ENCODE peak calls at places on chromosomes 6 and 20, in six cellular contexts. One of them, this sample, is unnamed.

GRCh38 chr6:6039946-6040509 is 33.3 kb upstream of the NRN1 start:
- DNase-seq in H9: no peak
- DNase-seq in H1: no peak
- DNase-seq in mesenchymal stem cell: no peak
- DNase-seq in neuronal stem cell: no peak
- DNase-seq in IMR-90: no peak
- DNase-seq in this sample: no peak

GRCh38 chr20:44219791-44220190 is 9.2 kb upstream of the OSER1 start:
- DNase-seq in H1: no peak
- DNase-seq in mesenchymal stem cell: no peak
- DNase-seq in IMR-90: no peak
- DNase-seq in H9: no peak
- DNase-seq in neuronal stem cell: no peak
- DNase-seq in this sample: peak

GRCh38 chr6:37650071-37650481 is 47.6 kb downstream of the MDGA1 start:
- DNase-seq in H9: peak
- DNase-seq in H1: peak
- DNase-seq in IMR-90: no peak
- DNase-seq in neuronal stem cell: peak
- DNase-seq in mesenchymal stem cell: no peak
- DNase-seq in this sample: peak

GRCh38 chr6:87029711-87030314 is 65.1 kb downstream of the CGA start:
- DNase-seq in mesenchymal stem cell: peak
- DNase-seq in IMR-90: peak
- DNase-seq in H1: no peak
- DNase-seq in H9: no peak
- DNase-seq in neuronal stem cell: peak
- DNase-seq in this sample: peak

GRCh38 chr6:167747645-167748044 is 79.1 kb upstream of the AFDN start:
- DNase-seq in H9: no peak
- DNase-seq in IMR-90: no peak
- DNase-seq in neuronal stem cell: no peak
- DNase-seq in H1: no peak
- DNase-seq in mesenchymal stem cell: no peak
- DNase-seq in this sample: no peak

GRCh38 chr20:18739785-18740184 is 73.8 kb upstream of the SCP2D1 start:
- DNase-seq in mesenchymal stem cell: peak
- DNase-seq in neuronal stem cell: peak
- DNase-seq in H9: no peak
- DNase-seq in IMR-90: peak
- DNase-seq in H1: peak
- DNase-seq in this sample: peak

GRCh38 chr20:47432251-47433210 is 69.2 kb upstream of the NCOA3 start:
- DNase-seq in IMR-90: peak
- DNase-seq in mesenchymal stem cell: no peak
- DNase-seq in H9: no peak
- DNase-seq in neuronal stem cell: no peak
- DNase-seq in H1: no peak
- DNase-seq in this sample: no peak

GRCh38 chr6:32114853-32115252 is 5.7 kb upstream of the TNXB start:
- DNase-seq in H1: no peak
- DNase-seq in neuronal stem cell: no peak
- DNase-seq in IMR-90: peak
- DNase-seq in H9: no peak
- DNase-seq in mesenchymal stem cell: peak
- DNase-seq in this sample: no peak

GRCh38 chr6:127920804-127921203 is 19.9 kb upstream of the THEMIS start:
- DNase-seq in IMR-90: no peak
- DNase-seq in neuronal stem cell: no peak
- DNase-seq in mesenchymal stem cell: no peak
- DNase-seq in H1: no peak
- DNase-seq in H9: no peak
- DNase-seq in this sample: no peak

GRCh38 chr6:78605909-78606446 is 261.4 kb upstream of the IRAK1BP1 start:
- DNase-seq in H1: no peak
- DNase-seq in mesenchymal stem cell: peak
- DNase-seq in neuronal stem cell: no peak
- DNase-seq in H9: no peak
- DNase-seq in IMR-90: peak
- DNase-seq in this sample: no peak

GRCh38 chr6:107815846-107816245 is 8.3 kb downstream of the SCML4 start:
- DNase-seq in neuronal stem cell: no peak
- DNase-seq in H9: no peak
- DNase-seq in IMR-90: no peak
- DNase-seq in H1: no peak
- DNase-seq in mesenchymal stem cell: no peak
- DNase-seq in this sample: no peak

DNA sequence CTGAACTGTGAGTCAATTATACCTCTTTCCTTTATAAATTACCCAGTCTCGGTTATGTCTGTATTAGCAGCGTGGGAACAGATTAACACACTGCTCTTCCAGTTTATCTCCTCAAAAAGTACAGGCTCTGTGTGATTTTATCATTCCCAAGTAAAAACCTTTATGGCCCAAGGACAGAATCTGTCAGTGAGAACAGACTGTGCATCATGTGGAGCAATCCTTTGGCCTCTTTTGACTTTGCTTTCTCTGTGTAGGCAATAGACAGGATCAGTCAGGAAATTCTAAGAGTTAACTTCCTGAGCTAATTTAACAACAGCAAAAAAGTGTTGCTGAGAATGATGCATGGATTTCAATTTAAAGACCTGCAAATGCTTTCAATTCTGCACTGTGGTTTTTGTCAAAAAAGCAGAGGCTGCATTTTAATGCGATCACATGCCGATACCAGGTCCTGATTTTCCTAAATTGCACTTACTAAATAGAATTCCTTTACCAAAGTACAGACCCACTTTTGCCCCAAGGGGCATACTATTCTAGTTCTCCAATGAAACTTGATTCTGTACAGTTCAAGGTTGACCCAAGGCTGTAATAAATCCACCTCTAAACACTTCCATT is 246.7 kb upstream of the MARCKS start:
- DNase-seq in H1: no peak
- DNase-seq in neuronal stem cell: no peak
- DNase-seq in mesenchymal stem cell: peak
- DNase-seq in IMR-90: no peak
- DNase-seq in H9: no peak
- DNase-seq in this sample: no peak
- H3K27ac ChIP-seq in H1: no peak
- H3K27ac ChIP-seq in neuronal stem cell: no peak
- H3K27ac ChIP-seq in mesenchymal stem cell: no peak
- H3K27ac ChIP-seq in IMR-90: no peak
- H3K27ac ChIP-seq in H9: no peak
- H3K27ac ChIP-seq in this sample: no peak

GRCh38 chr20:55437778-55438417 is 567.4 kb downstream of the CBLN4 start:
- DNase-seq in neuronal stem cell: no peak
- DNase-seq in H1: no peak
- DNase-seq in IMR-90: no peak
- DNase-seq in mesenchymal stem cell: no peak
- DNase-seq in H9: no peak
- DNase-seq in this sample: no peak

GRCh38 chr20:55439057-55439456 is 566.3 kb downstream of the CBLN4 start:
- DNase-seq in H1: no peak
- DNase-seq in IMR-90: no peak
- DNase-seq in neuronal stem cell: no peak
- DNase-seq in mesenchymal stem cell: no peak
- DNase-seq in H9: no peak
- DNase-seq in this sample: no peak
- H2BK15ac ChIP-seq in H1: no peak
- H2BK15ac ChIP-seq in IMR-90: no peak
- H2BK15ac ChIP-seq in neuronal stem cell: no peak
- H2BK15ac ChIP-seq in mesenchymal stem cell: no peak
- H2BK15ac ChIP-seq in H9: no peak
- H2BK15ac ChIP-seq in this sample: no peak

DNA sequence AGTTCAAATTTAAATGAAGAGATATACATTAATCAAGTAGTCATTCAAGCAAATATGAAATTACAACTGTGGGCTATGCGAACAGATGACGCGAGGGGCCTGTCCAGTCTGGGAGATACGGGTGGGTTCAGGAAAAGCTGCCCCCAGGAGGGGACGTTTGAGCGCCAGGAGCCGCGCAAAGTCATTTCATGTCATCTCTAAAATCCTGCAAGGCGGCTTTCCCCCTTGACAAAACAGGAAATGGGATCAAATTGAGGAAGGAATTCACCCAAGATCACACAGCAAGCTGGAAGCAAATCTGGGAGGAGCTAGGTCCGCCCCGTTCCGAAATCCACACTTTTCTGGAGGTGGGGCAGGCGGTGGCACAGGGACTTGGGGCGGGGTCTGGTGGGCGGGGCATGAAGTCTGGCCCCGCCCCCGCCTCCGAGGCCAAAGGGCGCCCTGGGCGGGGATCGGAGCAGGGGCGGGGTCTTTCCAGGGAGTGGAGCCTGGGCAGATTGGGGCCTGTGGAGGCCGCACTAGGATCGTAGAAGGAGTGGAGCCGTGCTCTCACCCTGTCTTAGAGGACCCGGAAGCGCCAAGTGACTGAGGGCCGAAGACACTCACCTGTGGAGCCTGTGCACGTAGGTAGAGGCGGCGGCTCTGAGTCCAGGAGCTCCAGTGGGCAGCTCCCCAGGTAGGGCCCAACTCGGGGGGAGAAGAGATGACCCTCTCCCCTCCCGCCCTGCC is at the start of gene LPIN3:
- DNase-seq in neuronal stem cell: peak
- DNase-seq in mesenchymal stem cell: peak
- DNase-seq in H9: peak
- DNase-seq in IMR-90: peak
- DNase-seq in H1: peak
- DNase-seq in this sample: peak
- H3K27ac ChIP-seq in neuronal stem cell: no peak
- H3K27ac ChIP-seq in mesenchymal stem cell: peak
- H3K27ac ChIP-seq in H9: no peak
- H3K27ac ChIP-seq in IMR-90: peak
- H3K27ac ChIP-seq in H1: no peak
- H3K27ac ChIP-seq in this sample: no peak

GRCh38 chr20:23879811-23880374 is 345 bp upstream of the CST5 start:
- DNase-seq in H1: no peak
- DNase-seq in mesenchymal stem cell: no peak
- DNase-seq in neuronal stem cell: no peak
- DNase-seq in H9: no peak
- DNase-seq in IMR-90: no peak
- DNase-seq in this sample: peak

GRCh38 chr20:23875606-23876237 is 3.8 kb downstream of the CST5 start:
- DNase-seq in H1: no peak
- DNase-seq in neuronal stem cell: no peak
- DNase-seq in H9: no peak
- DNase-seq in mesenchymal stem cell: no peak
- DNase-seq in IMR-90: no peak
- DNase-seq in this sample: no peak

GRCh38 chr20:23879328-23879798 is at the start of gene CST5:
- DNase-seq in H9: no peak
- DNase-seq in IMR-90: no peak
- DNase-seq in neuronal stem cell: no peak
- DNase-seq in mesenchymal stem cell: no peak
- DNase-seq in H1: no peak
- DNase-seq in this sample: no peak

GRCh38 chr20:23878787-23879186 is 761 bp downstream of the CST5 start:
- DNase-seq in H1: no peak
- DNase-seq in mesenchymal stem cell: no peak
- DNase-seq in IMR-90: no peak
- DNase-seq in H9: no peak
- DNase-seq in neuronal stem cell: no peak
- DNase-seq in this sample: no peak

GRCh38 chr20:23877524-23877923 is 2.0 kb downstream of the CST5 start:
- DNase-seq in H1: no peak
- DNase-seq in H9: no peak
- DNase-seq in neuronal stem cell: no peak
- DNase-seq in mesenchymal stem cell: no peak
- DNase-seq in IMR-90: no peak
- DNase-seq in this sample: no peak
- H2BK15ac ChIP-seq in H1: no peak
- H2BK15ac ChIP-seq in H9: no peak
- H2BK15ac ChIP-seq in neuronal stem cell: no peak
- H2BK15ac ChIP-seq in mesenchymal stem cell: no peak
- H2BK15ac ChIP-seq in IMR-90: no peak
- H2BK15ac ChIP-seq in this sample: no peak

DNA sequence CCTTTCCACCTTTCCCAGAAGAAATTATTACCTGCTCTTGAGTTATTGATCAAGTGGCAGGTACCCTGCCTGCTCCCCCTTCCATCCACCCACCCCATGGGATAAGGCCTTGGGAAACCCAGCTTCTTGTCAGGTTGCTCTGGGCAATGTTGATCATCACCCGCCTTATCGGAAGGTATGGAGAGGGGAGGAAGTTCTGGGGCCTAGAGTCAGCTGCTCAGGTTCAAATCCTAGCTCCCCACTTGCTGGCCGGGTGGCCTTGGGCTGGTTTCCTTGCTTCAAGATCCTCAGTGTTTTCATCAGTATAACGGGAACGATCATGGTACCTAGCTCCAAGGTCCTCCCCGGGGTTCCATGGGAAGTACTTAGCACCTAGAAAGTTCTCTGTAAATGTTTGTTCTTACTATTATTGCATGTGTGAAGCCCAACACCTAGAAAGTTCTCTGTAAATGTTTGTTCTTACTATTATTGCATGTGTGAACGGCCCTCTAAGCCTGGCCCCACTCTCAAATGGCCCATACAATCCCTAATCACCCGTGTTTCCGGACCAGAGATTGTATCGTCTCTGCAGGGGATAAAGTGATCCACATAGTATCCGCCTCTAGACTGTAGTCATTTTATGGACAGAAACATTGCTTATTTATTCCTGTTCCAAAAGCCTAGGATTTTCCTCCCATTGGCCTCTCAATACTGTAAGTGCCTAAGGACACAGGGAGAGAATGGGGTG is 1.1 kb upstream of the PREX1 start:
- DNase-seq in mesenchymal stem cell: no peak
- DNase-seq in H1: no peak
- DNase-seq in IMR-90: no peak
- DNase-seq in neuronal stem cell: no peak
- DNase-seq in H9: no peak
- DNase-seq in this sample: peak
- H3K27ac ChIP-seq in mesenchymal stem cell: no peak
- H3K27ac ChIP-seq in H1: no peak
- H3K27ac ChIP-seq in IMR-90: no peak
- H3K27ac ChIP-seq in neuronal stem cell: no peak
- H3K27ac ChIP-seq in H9: no peak
- H3K27ac ChIP-seq in this sample: no peak

This sample was measured in mesendoderm.